ENCODE peak calls at places on chromosome 19, in eight cellular contexts. One of them, this sample, is unnamed.
A peak's percentile ranks its signal among the peaks of the same experiment; 100 is the strongest.

GRCh38 chr19:15442142-15442920 is 7.4 kb downstream of the WIZ start:
- DNase-seq in fibroblast of pulmonary artery: no peak
- DNase-seq in neural progenitor cell: no peak
- DNase-seq in astrocyte of the spinal cord: no peak
- DNase-seq in A673: no peak
- DNase-seq in BJ: no peak
- DNase-seq in left lung: peak; percentile 69
- DNase-seq in IMR-90: no peak
- DNase-seq in this sample: no peak

GRCh38 chr19:10238172-10238783 is 7.1 kb upstream of the S1PR2 start:
- DNase-seq in fibroblast of pulmonary artery: peak; percentile 96
- DNase-seq in neural progenitor cell: no peak
- DNase-seq in astrocyte of the spinal cord: peak; percentile 25
- DNase-seq in A673: no peak
- DNase-seq in BJ: no peak
- DNase-seq in left lung: no peak
- DNase-seq in IMR-90: peak; percentile 91
- DNase-seq in this sample: peak; percentile 36

GRCh38 chr19:43636121-43636683 is 3.4 kb downstream of the CADM4 start:
- DNase-seq in fibroblast of pulmonary artery: no peak
- DNase-seq in neural progenitor cell: peak; percentile 62
- DNase-seq in astrocyte of the spinal cord: no peak
- DNase-seq in A673: no peak
- DNase-seq in BJ: no peak
- DNase-seq in left lung: no peak
- DNase-seq in IMR-90: no peak
- DNase-seq in this sample: no peak

GRCh38 chr19:17352608-17353280 is 15.4 kb downstream of the GTPBP3 start:
- DNase-seq in fibroblast of pulmonary artery: peak; percentile 47
- DNase-seq in neural progenitor cell: no peak
- DNase-seq in astrocyte of the spinal cord: no peak
- DNase-seq in A673: no peak
- DNase-seq in BJ: no peak
- DNase-seq in left lung: no peak
- DNase-seq in IMR-90: no peak
- DNase-seq in this sample: no peak

GRCh38 chr19:23437901-23438300 is 42.6 kb upstream of the ZNF91 start:
- DNase-seq in fibroblast of pulmonary artery: no peak
- DNase-seq in neural progenitor cell: no peak
- DNase-seq in astrocyte of the spinal cord: no peak
- DNase-seq in A673: no peak
- DNase-seq in BJ: no peak
- DNase-seq in left lung: no peak
- DNase-seq in IMR-90: no peak
- DNase-seq in this sample: no peak

GRCh38 chr19:38233740-38234251 is 9.8 kb upstream of the DPF1 start:
- DNase-seq in fibroblast of pulmonary artery: peak; percentile 76
- DNase-seq in neural progenitor cell: peak; percentile 93
- DNase-seq in astrocyte of the spinal cord: peak; percentile 60
- DNase-seq in A673: peak; percentile 67
- DNase-seq in BJ: no peak
- DNase-seq in left lung: peak; percentile 95
- DNase-seq in IMR-90: peak; percentile 59
- DNase-seq in this sample: peak; percentile 68

GRCh38 chr19:29837448-29837961 is 25.7 kb downstream of the CCNE1 start:
- DNase-seq in fibroblast of pulmonary artery: no peak
- DNase-seq in neural progenitor cell: no peak
- DNase-seq in astrocyte of the spinal cord: no peak
- DNase-seq in A673: no peak
- DNase-seq in BJ: no peak
- DNase-seq in left lung: no peak
- DNase-seq in IMR-90: no peak
- DNase-seq in this sample: no peak

GRCh38 chr19:33397536-33398360 is 24.2 kb downstream of the CEBPG start:
- DNase-seq in fibroblast of pulmonary artery: no peak
- DNase-seq in neural progenitor cell: peak; percentile 66
- DNase-seq in astrocyte of the spinal cord: no peak
- DNase-seq in A673: no peak
- DNase-seq in BJ: no peak
- DNase-seq in left lung: peak; percentile 79
- DNase-seq in IMR-90: no peak
- DNase-seq in this sample: no peak

GRCh38 chr19:10517361-10517759 is at the start of gene S1PR5:
- DNase-seq in fibroblast of pulmonary artery: no peak
- DNase-seq in neural progenitor cell: peak; percentile 54
- DNase-seq in astrocyte of the spinal cord: no peak
- DNase-seq in A673: peak; percentile 24
- DNase-seq in BJ: no peak
- DNase-seq in left lung: peak; percentile 80
- DNase-seq in IMR-90: no peak
- DNase-seq in this sample: peak; percentile 62

GRCh38 chr19:49136771-49137171 is 17.4 kb downstream of the PPFIA3 start:
- DNase-seq in fibroblast of pulmonary artery: peak; percentile 39
- DNase-seq in neural progenitor cell: no peak
- DNase-seq in astrocyte of the spinal cord: no peak
- DNase-seq in A673: no peak
- DNase-seq in BJ: no peak
- DNase-seq in left lung: no peak
- DNase-seq in IMR-90: peak; percentile 50
- DNase-seq in this sample: peak; percentile 24

GRCh38 chr19:19474950-19475781 is 40.2 kb downstream of the TSSK6 start:
- DNase-seq in fibroblast of pulmonary artery: no peak
- DNase-seq in neural progenitor cell: peak; percentile 49
- DNase-seq in astrocyte of the spinal cord: no peak
- DNase-seq in A673: no peak
- DNase-seq in BJ: no peak
- DNase-seq in left lung: peak; percentile 63
- DNase-seq in IMR-90: no peak
- DNase-seq in this sample: no peak

GRCh38 chr19:51094696-51095279 is 12.1 kb upstream of the KLK14 start:
- DNase-seq in fibroblast of pulmonary artery: peak; percentile 12
- DNase-seq in neural progenitor cell: peak; percentile 84
- DNase-seq in astrocyte of the spinal cord: no peak
- DNase-seq in A673: peak; percentile 34
- DNase-seq in BJ: no peak
- DNase-seq in left lung: no peak
- DNase-seq in IMR-90: no peak
- DNase-seq in this sample: peak; percentile 17

GRCh38 chr19:49362048-49362925 is at the start of gene TEAD2:
- DNase-seq in fibroblast of pulmonary artery: peak; percentile 50
- DNase-seq in neural progenitor cell: peak; percentile 90
- DNase-seq in astrocyte of the spinal cord: peak; percentile 56
- DNase-seq in A673: peak; percentile 85
- DNase-seq in BJ: no peak
- DNase-seq in left lung: peak; percentile 89
- DNase-seq in IMR-90: peak; percentile 47
- DNase-seq in this sample: peak; percentile 78

GRCh38 chr19:7199613-7200533 is 94.3 kb downstream of the INSR start:
- DNase-seq in fibroblast of pulmonary artery: no peak
- DNase-seq in neural progenitor cell: no peak
- DNase-seq in astrocyte of the spinal cord: no peak
- DNase-seq in A673: peak; percentile 60
- DNase-seq in BJ: no peak
- DNase-seq in left lung: no peak
- DNase-seq in IMR-90: peak; percentile 17
- DNase-seq in this sample: peak; percentile 28

GRCh38 chr19:289651-290538 is 1.3 kb downstream of the PLPP2 start:
- DNase-seq in fibroblast of pulmonary artery: peak; percentile 52
- DNase-seq in neural progenitor cell: no peak
- DNase-seq in astrocyte of the spinal cord: peak; percentile 65
- DNase-seq in A673: no peak
- DNase-seq in BJ: no peak
- DNase-seq in left lung: peak; percentile 82
- DNase-seq in IMR-90: peak; percentile 25
- DNase-seq in this sample: peak; percentile 62

GRCh38 chr19:53884256-53884655 is 2.3 kb downstream of the PRKCG start:
- DNase-seq in fibroblast of pulmonary artery: no peak
- DNase-seq in neural progenitor cell: no peak
- DNase-seq in astrocyte of the spinal cord: no peak
- DNase-seq in A673: no peak
- DNase-seq in BJ: no peak
- DNase-seq in left lung: no peak
- DNase-seq in IMR-90: no peak
- DNase-seq in this sample: no peak
- H3K4me3 ChIP-seq in fibroblast of pulmonary artery: no peak overlapping the region
- H3K4me3 ChIP-seq in neural progenitor cell: peak overlapping the region; percentile 66
- H3K4me3 ChIP-seq in astrocyte of the spinal cord: no peak overlapping the region
- H3K4me3 ChIP-seq in A673: no peak overlapping the region
- H3K4me3 ChIP-seq in BJ: no peak overlapping the region
- H3K4me3 ChIP-seq in left lung: no peak overlapping the region
- H3K4me3 ChIP-seq in IMR-90: no peak overlapping the region
- H3K4me3 ChIP-seq in this sample: no peak overlapping the region

GRCh38 chr19:3409346-3410064 is 43.1 kb downstream of the NFIC start:
- DNase-seq in fibroblast of pulmonary artery: no peak
- DNase-seq in neural progenitor cell: no peak
- DNase-seq in astrocyte of the spinal cord: no peak
- DNase-seq in A673: no peak
- DNase-seq in BJ: no peak
- DNase-seq in left lung: peak; percentile 75
- DNase-seq in IMR-90: no peak
- DNase-seq in this sample: no peak
- H3K4me3 ChIP-seq in fibroblast of pulmonary artery: no peak overlapping the region
- H3K4me3 ChIP-seq in neural progenitor cell: no peak overlapping the region
- H3K4me3 ChIP-seq in astrocyte of the spinal cord: no peak overlapping the region
- H3K4me3 ChIP-seq in A673: no peak overlapping the region
- H3K4me3 ChIP-seq in BJ: no peak overlapping the region
- H3K4me3 ChIP-seq in left lung: no peak overlapping the region
- H3K4me3 ChIP-seq in IMR-90: no peak overlapping the region
- H3K4me3 ChIP-seq in this sample: no peak overlapping the region

GRCh38 chr19:4454621-4454951 is 3.0 kb downstream of the UBXN6 start:
- DNase-seq in fibroblast of pulmonary artery: no peak
- DNase-seq in neural progenitor cell: no peak
- DNase-seq in astrocyte of the spinal cord: no peak
- DNase-seq in A673: no peak
- DNase-seq in BJ: no peak
- DNase-seq in left lung: no peak
- DNase-seq in IMR-90: no peak
- DNase-seq in this sample: no peak

GRCh38 chr19:4455742-4456565 is 1.6 kb downstream of the UBXN6 start:
- DNase-seq in fibroblast of pulmonary artery: peak; percentile 78
- DNase-seq in neural progenitor cell: peak; percentile 48
- DNase-seq in astrocyte of the spinal cord: peak; percentile 66
- DNase-seq in A673: no peak
- DNase-seq in BJ: peak; percentile 14
- DNase-seq in left lung: no peak
- DNase-seq in IMR-90: peak; percentile 84
- DNase-seq in this sample: peak; percentile 63

GRCh38 chr19:4456566-4456842 is 1.1 kb downstream of the UBXN6 start:
- DNase-seq in fibroblast of pulmonary artery: peak; percentile 71
- DNase-seq in neural progenitor cell: peak; percentile 53
- DNase-seq in astrocyte of the spinal cord: peak; percentile 64
- DNase-seq in A673: peak; percentile 76
- DNase-seq in BJ: no peak
- DNase-seq in left lung: no peak
- DNase-seq in IMR-90: peak; percentile 75
- DNase-seq in this sample: peak; percentile 88

GRCh38 chr19:4453232-4454179 is 4.1 kb downstream of the UBXN6 start:
- DNase-seq in fibroblast of pulmonary artery: no peak
- DNase-seq in neural progenitor cell: no peak
- DNase-seq in astrocyte of the spinal cord: no peak
- DNase-seq in A673: no peak
- DNase-seq in BJ: no peak
- DNase-seq in left lung: no peak
- DNase-seq in IMR-90: no peak
- DNase-seq in this sample: no peak

DNA sequence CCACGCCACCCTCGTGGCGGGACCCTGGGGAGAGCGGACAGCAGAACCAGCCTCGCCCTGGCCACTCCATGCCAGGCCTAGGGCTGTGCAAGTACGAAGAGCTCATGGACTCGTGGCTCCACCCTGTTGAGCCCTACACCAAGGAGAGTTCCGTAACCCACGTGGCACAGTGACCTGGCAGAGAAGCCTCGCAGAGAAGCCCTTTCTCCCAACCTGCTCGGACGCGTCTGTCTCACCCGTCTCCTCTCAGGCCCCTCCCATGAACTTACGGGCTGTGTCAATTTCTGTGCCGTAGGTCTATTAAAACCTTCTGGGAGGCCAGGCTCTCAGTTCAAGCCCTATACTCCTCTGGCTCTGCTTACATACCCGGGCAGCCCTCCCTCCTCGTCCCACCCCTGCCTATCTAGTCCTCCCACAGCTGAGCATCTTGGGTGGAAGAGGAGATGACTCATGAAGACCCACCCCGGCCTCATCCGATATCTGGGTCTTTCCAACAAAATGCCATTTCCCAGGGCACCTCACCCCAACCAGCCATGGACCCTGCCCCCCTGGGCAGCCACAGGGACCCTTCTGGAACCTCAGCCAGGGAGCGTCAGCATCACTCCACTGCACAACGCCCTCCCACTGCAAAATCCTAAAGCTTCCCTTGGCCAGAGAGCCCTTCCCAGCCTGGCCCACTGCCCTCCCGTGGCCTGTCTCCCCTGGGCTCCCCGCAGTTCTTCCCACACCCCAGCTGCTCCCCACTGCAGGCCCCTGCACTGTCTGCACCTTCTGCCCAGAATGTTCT is 2.4 kb downstream of the UBXN6 start:
- DNase-seq in fibroblast of pulmonary artery: peak; percentile 68
- DNase-seq in neural progenitor cell: no peak
- DNase-seq in astrocyte of the spinal cord: peak; percentile 31
- DNase-seq in A673: no peak
- DNase-seq in BJ: peak; percentile 31
- DNase-seq in left lung: no peak
- DNase-seq in IMR-90: peak; percentile 62
- DNase-seq in this sample: peak; percentile 37
- H3K4me3 ChIP-seq in fibroblast of pulmonary artery: peak overlapping the region; percentile 89
- H3K4me3 ChIP-seq in neural progenitor cell: no peak overlapping the region
- H3K4me3 ChIP-seq in astrocyte of the spinal cord: peak overlapping the region; percentile 85
- H3K4me3 ChIP-seq in A673: no peak overlapping the region
- H3K4me3 ChIP-seq in BJ: peak overlapping the region; percentile 74
- H3K4me3 ChIP-seq in left lung: no peak overlapping the region
- H3K4me3 ChIP-seq in IMR-90: no peak overlapping the region
- H3K4me3 ChIP-seq in this sample: peak overlapping the region; percentile 99

DNA sequence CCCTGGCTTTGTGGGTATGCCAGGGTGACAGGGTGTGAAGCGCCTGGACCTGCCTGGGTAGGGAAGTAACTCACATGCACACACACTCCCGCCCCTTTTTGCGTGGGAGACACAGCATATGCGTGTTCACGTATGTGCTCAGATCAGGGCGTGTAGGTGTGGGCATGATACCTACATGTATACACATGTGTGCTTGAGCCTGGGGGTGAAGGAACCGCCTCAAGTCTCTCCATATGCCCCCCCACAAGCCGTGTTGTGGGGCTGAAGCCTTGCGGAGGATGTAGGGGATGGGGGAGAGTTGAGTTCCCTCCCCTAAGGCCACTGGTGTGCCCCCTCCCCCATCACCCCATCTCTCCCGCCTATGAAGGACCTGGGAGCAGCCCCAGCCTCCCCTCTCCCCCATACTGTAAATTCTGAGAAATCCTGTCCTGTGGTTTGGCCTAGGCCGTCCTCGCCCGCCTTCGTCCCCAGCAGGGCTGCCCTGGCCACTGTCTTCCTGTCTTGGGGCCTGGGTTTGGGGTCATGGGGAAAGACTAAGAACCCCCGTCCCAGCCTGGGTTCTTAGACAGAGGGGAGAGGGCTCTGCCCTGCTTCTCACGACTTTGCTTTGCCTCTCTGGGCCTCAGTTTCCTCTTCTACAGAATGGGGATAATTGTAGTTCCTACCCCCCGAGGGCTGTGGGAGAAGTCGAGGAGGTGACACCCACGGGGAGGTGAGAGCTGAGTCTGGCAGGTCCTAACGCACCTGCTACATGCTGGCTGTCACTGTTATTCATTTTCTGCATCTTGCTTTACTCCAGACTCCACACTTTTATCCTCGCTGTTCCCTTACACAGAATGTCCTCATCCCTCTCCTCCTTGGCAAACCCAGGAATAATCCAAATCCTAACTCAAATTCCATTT is 14.3 kb downstream of the ACTL9 start:
- DNase-seq in fibroblast of pulmonary artery: no peak
- DNase-seq in neural progenitor cell: no peak
- DNase-seq in astrocyte of the spinal cord: no peak
- DNase-seq in A673: no peak
- DNase-seq in BJ: no peak
- DNase-seq in left lung: no peak
- DNase-seq in IMR-90: no peak
- DNase-seq in this sample: no peak
- H3K4me3 ChIP-seq in fibroblast of pulmonary artery: no peak overlapping the region
- H3K4me3 ChIP-seq in neural progenitor cell: no peak overlapping the region
- H3K4me3 ChIP-seq in astrocyte of the spinal cord: no peak overlapping the region
- H3K4me3 ChIP-seq in A673: no peak overlapping the region
- H3K4me3 ChIP-seq in BJ: no peak overlapping the region
- H3K4me3 ChIP-seq in left lung: no peak overlapping the region
- H3K4me3 ChIP-seq in IMR-90: no peak overlapping the region
- H3K4me3 ChIP-seq in this sample: no peak overlapping the region

This sample was measured in mesenchymal stem cell.